ENCODE peak calls at places on chromosomes 16 and 17, in eight cellular contexts. F is mucosa of descending colon; E is HCT116; W is heart right ventricle; J is GM12878; G is upper lobe of right lung; X is naive thymus-derived CD4-positive, alpha-beta T cell; T is upper lobe of left lung. N is an unnamed sample.

GRCh38 chr16:30670072-30670824 is 12.0 kb downstream of the FBRS start:
- ATAC-seq in F (peak; percentile 5), E (peak; percentile 48), W (no peak), J (no peak), G (no peak), X (peak; percentile 6), T (peak; percentile 7), N (no peak)

GRCh38 chr17:40750391-40750790 is 4.7 kb downstream of the KRT25 start:
- ATAC-seq in F (no peak), E (no peak), W (no peak), J (no peak), G (no peak), X (no peak), T (no peak), N (no peak)

GRCh38 chr17:72175787-72176515 is 55.1 kb downstream of the SOX9 start:
- ATAC-seq in F (no peak), E (no peak), W (no peak), J (no peak), G (no peak), X (no peak), T (no peak), N (no peak)

GRCh38 chr16:28531777-28532744 is 6.7 kb downstream of the NUPR1 start:
- ATAC-seq in F (peak; percentile 96), E (peak; percentile 100), W (peak; percentile 96), J (peak; percentile 59), G (peak; percentile 96), X (no peak), T (peak; percentile 92), N (peak; percentile 94)

GRCh38 chr16:19094542-19095365 is 19.0 kb upstream of the ITPRIPL2 start:
- ATAC-seq in F (peak; percentile 98), E (peak; percentile 76), W (no peak), J (peak; percentile 88), G (peak; percentile 74), X (no peak), T (no peak), N (no peak)

GRCh38 chr17:32279933-32280716 is 14.5 kb downstream of the RHBDL3 start:
- ATAC-seq in F (no peak), E (no peak), W (no peak), J (no peak), G (no peak), X (no peak), T (no peak), N (no peak)

GRCh38 chr16:61678182-61678581 is 358.1 kb downstream of the CDH8 start:
- ATAC-seq in F (no peak), E (no peak), W (no peak), J (peak; percentile 46), G (no peak), X (no peak), T (no peak), N (no peak)

GRCh38 chr16:47013910-47014309 is 40.4 kb upstream of the DNAJA2 start:
- ATAC-seq in F (no peak), E (no peak), W (no peak), J (no peak), G (no peak), X (no peak), T (no peak), N (no peak)

GRCh38 chr16:84555418-84556196 is 51.1 kb upstream of the MEAK7 start:
- ATAC-seq in F (no peak), E (no peak), W (no peak), J (no peak), G (peak; percentile 52), X (no peak), T (no peak), N (no peak)

GRCh38 chr16:79104567-79104966 is 496.0 kb downstream of the MAF start:
- ATAC-seq in F (no peak), E (no peak), W (no peak), J (no peak), G (no peak), X (no peak), T (no peak), N (no peak)

GRCh38 chr17:61238455-61238933 is 161.1 kb upstream of the TBX2 start:
- ATAC-seq in F (no peak), E (no peak), W (no peak), J (no peak), G (no peak), X (no peak), T (no peak), N (no peak)

GRCh38 chr16:29641561-29641960 is 21.5 kb upstream of the SPN start:
- ATAC-seq in F (peak; percentile 34), E (peak; percentile 64), W (no peak), J (peak; percentile 30), G (peak; percentile 57), X (peak; percentile 73), T (peak; percentile 36), N (no peak)

GRCh38 chr17:42354956-42355843 is 33.0 kb downstream of the STAT3 start:
- ATAC-seq in F (no peak), E (no peak), W (no peak), J (peak; percentile 71), G (peak; percentile 21), X (no peak), T (peak; percentile 52), N (no peak)

GRCh38 chr17:82302991-82303943 is 14.1 kb downstream of the CD7 start:
- ATAC-seq in F (peak; percentile 16), E (no peak), W (no peak), J (no peak), G (no peak), X (peak; percentile 60), T (no peak), N (no peak)

GRCh38 chr17:19551708-19552148 is 18.1 kb downstream of the SLC47A1 start:
- ATAC-seq in F (peak; percentile 74), E (no peak), W (no peak), J (no peak), G (no peak), X (no peak), T (no peak), N (no peak)

GRCh38 chr17:30332057-30332542 is 1.8 kb downstream of the TMIGD1 start:
- ATAC-seq in F (peak; percentile 74), E (no peak), W (no peak), J (peak; percentile 85), G (no peak), X (peak; percentile 96), T (no peak), N (no peak)

GRCh38 chr16:22217890-22218730 is 12.0 kb downstream of the EEF2K start:
- ATAC-seq in F (peak; percentile 56), E (peak; percentile 86), W (peak; percentile 25), J (peak; percentile 99), G (peak; percentile 14), X (peak; percentile 48), T (peak; percentile 38), N (peak; percentile 40)

GRCh38 chr17:54907385-54907784 is 6.7 kb downstream of the TOM1L1 start:
- ATAC-seq in F (no peak), E (no peak), W (no peak), J (no peak), G (no peak), X (no peak), T (no peak), N (no peak)

GRCh38 chr17:69729937-69730336 is 315.4 kb downstream of the MAP2K6 start:
- ATAC-seq in F (no peak), E (no peak), W (no peak), J (no peak), G (no peak), X (no peak), T (no peak), N (no peak)

GRCh38 chr17:78454346-78454745 is 75.9 kb downstream of the PGS1 start:
- ATAC-seq in F (no peak), E (no peak), W (no peak), J (no peak), G (no peak), X (no peak), T (no peak), N (no peak)

GRCh38 chr17:43114101-43114691 is 11.0 kb downstream of the BRCA1 start:
- ATAC-seq in F (no peak), E (no peak), W (no peak), J (no peak), G (no peak), X (no peak), T (no peak), N (no peak)

GRCh38 chr17:64230551-64231408 is 32.3 kb downstream of the TEX2 start:
- ATAC-seq in F (peak; percentile 35), E (no peak), W (peak; percentile 59), J (no peak), G (peak; percentile 75), X (no peak), T (peak; percentile 84), N (peak; percentile 91)

GRCh38 chr16:7101054-7101453 is 231.6 kb upstream of the RBFOX1 start:
- ATAC-seq in F (no peak), E (no peak), W (no peak), J (no peak), G (no peak), X (no peak), T (no peak), N (no peak)

GRCh38 chr16:10945065-10945787 is 862 bp downstream of the CLEC16A start:
- ATAC-seq in F (no peak), E (no peak), W (no peak), J (no peak), G (no peak), X (no peak), T (no peak), N (no peak)
- H3K4me1 ChIP-seq in F (peaks cover 33% of the 10 kb centered on the region), E (peaks cover 67% of the 10 kb centered on the region), W (peaks cover 9% of the 10 kb centered on the region), J (peaks cover 18% of the 10 kb centered on the region), G (peaks cover 46% of the 10 kb centered on the region), X (peaks cover 26% of the 10 kb centered on the region), T (peaks cover 58% of the 10 kb centered on the region), N (peaks cover 4% of the 10 kb centered on the region)

GRCh38 chr17:80477647-80478478 is 1.5 kb upstream of the NPTX1 start:
- ATAC-seq in F (peak; percentile 31), E (no peak), W (peak; percentile 55), J (peak; percentile 52), G (peak; percentile 2), X (peak; percentile 31), T (peak; percentile 49), N (peak; percentile 19)
- H3K4me1 ChIP-seq in F (peaks cover 34% of the 10 kb centered on the region), E (peaks cover 38% of the 10 kb centered on the region), W (peaks cover 16% of the 10 kb centered on the region), J (no peaks in the 10 kb centered on the region), G (peaks cover 33% of the 10 kb centered on the region), X (peaks cover 8% of the 10 kb centered on the region), T (peaks cover 40% of the 10 kb centered on the region), N (peaks cover 44% of the 10 kb centered on the region)

DNA sequence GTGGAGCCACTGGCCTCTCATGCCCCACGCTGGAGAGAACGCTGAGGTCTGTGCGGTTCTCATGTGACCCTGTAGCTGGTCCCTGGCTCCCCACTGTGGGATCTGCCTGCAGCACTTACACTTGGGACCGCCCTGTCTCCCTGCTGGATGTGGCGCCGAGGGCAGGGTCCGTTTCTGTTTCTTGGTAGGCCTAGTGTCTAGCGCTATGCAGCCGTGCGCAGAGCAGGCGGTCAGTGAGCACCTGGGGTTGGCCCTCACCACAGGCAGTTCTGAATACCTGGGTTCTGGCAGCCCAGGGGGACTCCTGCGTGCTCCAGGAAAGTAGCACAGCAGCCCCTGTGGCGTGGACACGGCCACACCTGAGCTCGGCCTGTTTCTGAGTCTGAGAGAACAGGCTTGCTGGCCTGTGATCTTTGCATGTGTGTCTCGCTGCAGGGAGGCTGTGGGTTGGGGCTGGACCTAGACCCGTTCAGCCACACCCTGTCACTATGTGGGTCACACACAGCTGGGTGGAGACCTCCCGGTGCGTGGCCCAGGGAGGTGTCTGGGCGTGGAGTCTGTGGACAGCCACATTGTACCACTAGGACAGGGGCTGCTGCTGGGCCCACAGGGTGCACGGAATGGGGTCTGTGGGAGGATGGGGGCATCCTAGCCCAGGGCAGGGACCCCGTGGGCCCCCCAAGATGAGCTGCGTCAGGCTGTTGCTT is 2.8 kb downstream of the CAPN15 start:
- ATAC-seq in F (no peak), E (no peak), W (no peak), J (no peak), G (no peak), X (no peak), T (no peak), N (no peak)
- H3K4me1 ChIP-seq in F (peaks cover 47% of the 10 kb centered on the region), E (peaks cover 44% of the 10 kb centered on the region), W (peaks cover 26% of the 10 kb centered on the region), J (peaks cover 17% of the 10 kb centered on the region), G (peaks cover 24% of the 10 kb centered on the region), X (peaks cover 25% of the 10 kb centered on the region), T (peaks cover 36% of the 10 kb centered on the region), N (peaks cover 3% of the 10 kb centered on the region)

GRCh38 chr17:1119924-1120323 is 59.9 kb downstream of the ABR start:
- ATAC-seq in F (no peak), E (no peak), W (no peak), J (no peak), G (no peak), X (peak; percentile 20), T (no peak), N (no peak)
- H3K4me1 ChIP-seq in F (peaks cover 42% of the 10 kb centered on the region), E (peaks cover 31% of the 10 kb centered on the region), W (peaks cover 14% of the 10 kb centered on the region), J (peaks cover 10% of the 10 kb centered on the region), G (peaks cover 29% of the 10 kb centered on the region), X (peaks cover 15% of the 10 kb centered on the region), T (peaks cover 36% of the 10 kb centered on the region), N (peaks cover 2% of the 10 kb centered on the region)

N was measured in gastroesophageal sphincter.